ENCODE peak calls at places on chromosomes 12 and 14, in nine cellular contexts. J, X, Y, D, W, M, G, T and O are unnamed samples.

GRCh38 chr14:47626151-47627035 is 49.0 kb downstream of the MDGA2 start:
- DNase-seq in J (no peak), X (no peak), Y (no peak), D (no peak), W (no peak), M (peak), G (no peak), T (peak), O (no peak)

GRCh38 chr12:83102499-83102898 is 415.8 kb downstream of the TMTC2 start:
- DNase-seq in J (no peak), X (no peak), Y (no peak), D (no peak), W (no peak), M (no peak), G (no peak), T (no peak), O (no peak)

GRCh38 chr12:112160611-112161010 is 35.3 kb downstream of the TRAFD1 start:
- DNase-seq in J (no peak), X (no peak), Y (no peak), D (no peak), W (no peak), M (no peak), G (no peak), T (no peak), O (no peak)

GRCh38 chr12:79409562-79409961 is 281.2 kb downstream of the PAWR start:
- DNase-seq in J (no peak), X (peak), Y (no peak), D (no peak), W (no peak), M (no peak), G (peak), T (no peak), O (no peak)

GRCh38 chr14:50529288-50530179 is 2.8 kb downstream of the MAP4K5 start:
- DNase-seq in J (no peak), X (no peak), Y (no peak), D (no peak), W (no peak), M (no peak), G (no peak), T (no peak), O (no peak)

GRCh38 chr14:103008768-103009342 is 48.5 kb downstream of the CDC42BPB start:
- DNase-seq in J (no peak), X (no peak), Y (no peak), D (peak), W (no peak), M (no peak), G (no peak), T (no peak), O (no peak)

GRCh38 chr12:53770281-53770680 is 18.5 kb upstream of the CISTR start:
- DNase-seq in J (peak), X (peak), Y (no peak), D (no peak), W (no peak), M (no peak), G (peak), T (no peak), O (no peak)

GRCh38 chr14:54567634-54568561 is 970 bp downstream of the SAMD4A start:
- DNase-seq in J (peak), X (no peak), Y (peak), D (peak), W (peak), M (peak), G (no peak), T (peak), O (peak)

GRCh38 chr12:24424889-24425600 is 475.6 kb upstream of the SOX5 start:
- DNase-seq in J (no peak), X (no peak), Y (no peak), D (no peak), W (no peak), M (no peak), G (no peak), T (peak), O (no peak)

GRCh38 chr14:51022769-51023168 is 72.1 kb downstream of the TRIM9 start:
- DNase-seq in J (no peak), X (no peak), Y (no peak), D (no peak), W (no peak), M (no peak), G (no peak), T (no peak), O (no peak)

GRCh38 chr14:71620401-71620800 is 311.8 kb upstream of the RGS6 start:
- DNase-seq in J (no peak), X (no peak), Y (no peak), D (no peak), W (no peak), M (no peak), G (peak), T (no peak), O (no peak)

GRCh38 chr12:68001486-68002466 is 12.5 kb downstream of the IFNG-AS1 start:
- DNase-seq in J (no peak), X (peak), Y (no peak), D (no peak), W (no peak), M (no peak), G (no peak), T (peak), O (no peak)

GRCh38 chr12:124454735-124455134 is 112.7 kb downstream of the NCOR2 start:
- DNase-seq in J (no peak), X (no peak), Y (peak), D (no peak), W (no peak), M (no peak), G (no peak), T (no peak), O (no peak)

GRCh38 chr12:117010693-117011451 is 88.3 kb downstream of the TESC start:
- DNase-seq in J (no peak), X (no peak), Y (no peak), D (no peak), W (no peak), M (peak), G (no peak), T (no peak), O (no peak)

GRCh38 chr12:96811083-96811482 is 96.0 kb upstream of the NEDD1 start:
- DNase-seq in J (peak), X (peak), Y (no peak), D (no peak), W (no peak), M (no peak), G (no peak), T (no peak), O (peak)

GRCh38 chr12:124698998-124699305 is 131.5 kb upstream of the NCOR2 start:
- DNase-seq in J (no peak), X (no peak), Y (no peak), D (no peak), W (no peak), M (no peak), G (no peak), T (no peak), O (no peak)

GRCh38 chr12:82596484-82596883 is 90.2 kb upstream of the TMTC2 start:
- DNase-seq in J (no peak), X (no peak), Y (no peak), D (no peak), W (no peak), M (no peak), G (no peak), T (peak), O (no peak)

GRCh38 chr14:90747909-90748308 is 68.3 kb downstream of the TTC7B start:
- DNase-seq in J (no peak), X (no peak), Y (no peak), D (no peak), W (no peak), M (no peak), G (no peak), T (no peak), O (no peak)

GRCh38 chr14:28297559-28297958 is 469.0 kb upstream of the FOXG1 start:
- DNase-seq in J (no peak), X (no peak), Y (no peak), D (no peak), W (no peak), M (no peak), G (no peak), T (no peak), O (no peak)

GRCh38 chr12:47281667-47282171 is 202.0 kb upstream of the AMIGO2 start:
- DNase-seq in J (no peak), X (no peak), Y (no peak), D (no peak), W (no peak), M (no peak), G (no peak), T (no peak), O (no peak)

GRCh38 chr14:94924189-94924588 is 154.3 kb upstream of the GSC start:
- DNase-seq in J (no peak), X (no peak), Y (no peak), D (no peak), W (no peak), M (no peak), G (no peak), T (no peak), O (no peak)

GRCh38 chr14:60272177-60272576 is 23.2 kb downstream of the PPM1A start:
- DNase-seq in J (no peak), X (no peak), Y (no peak), D (no peak), W (no peak), M (no peak), G (no peak), T (no peak), O (no peak)

GRCh38 chr14:103520657-103521437 is 1.8 kb downstream of the CKB start:
- DNase-seq in J (peak), X (no peak), Y (peak), D (peak), W (no peak), M (peak), G (no peak), T (peak), O (peak)

GRCh38 chr14:26389646-26390508 is 208.0 kb downstream of the NOVA1 start:
- DNase-seq in J (no peak), X (no peak), Y (no peak), D (peak), W (no peak), M (no peak), G (no peak), T (no peak), O (no peak)

GRCh38 chr12:123034865-123035264 is 54.4 kb downstream of the ARL6IP4 start:
- DNase-seq in J (peak), X (peak), Y (no peak), D (no peak), W (no peak), M (no peak), G (no peak), T (no peak), O (no peak)

GRCh38 chr12:26872623-26873022 is 39.6 kb upstream of the ITPR2 start:
- DNase-seq in J (no peak), X (no peak), Y (no peak), D (no peak), W (no peak), M (no peak), G (no peak), T (peak), O (no peak)

GRCh38 chr12:8035440-8036010 is 3.0 kb downstream of the FOXJ2 start:
- DNase-seq in J (no peak), X (no peak), Y (no peak), D (no peak), W (no peak), M (no peak), G (no peak), T (no peak), O (no peak)

GRCh38 chr14:31228533-31228932 is 20.9 kb upstream of the HECTD1 start:
- DNase-seq in J (no peak), X (no peak), Y (no peak), D (no peak), W (no peak), M (no peak), G (no peak), T (no peak), O (no peak)

GRCh38 chr12:25734529-25735180 is 181.6 kb upstream of the LMNTD1 start:
- DNase-seq in J (no peak), X (no peak), Y (no peak), D (no peak), W (no peak), M (no peak), G (no peak), T (no peak), O (no peak)

GRCh38 chr12:117506333-117506732 is 144.9 kb upstream of the NOS1 start:
- DNase-seq in J (no peak), X (no peak), Y (no peak), D (no peak), W (no peak), M (no peak), G (no peak), T (no peak), O (no peak)

GRCh38 chr14:76497550-76498484 is 121.9 kb downstream of the ESRRB start:
- DNase-seq in J (no peak), X (no peak), Y (no peak), D (no peak), W (no peak), M (peak), G (no peak), T (no peak), O (peak)

GRCh38 chr12:6316921-6317692 is 6.6 kb downstream of the PLEKHG6 start:
- DNase-seq in J (no peak), X (no peak), Y (no peak), D (no peak), W (no peak), M (no peak), G (no peak), T (no peak), O (no peak)

GRCh38 chr12:19970116-19970515 is 398.2 kb upstream of the PDE3A start:
- DNase-seq in J (no peak), X (peak), Y (no peak), D (no peak), W (no peak), M (no peak), G (peak), T (no peak), O (no peak)

GRCh38 chr12:124577986-124578385 is 10.6 kb upstream of the NCOR2 start:
- DNase-seq in J (peak), X (no peak), Y (no peak), D (no peak), W (no peak), M (peak), G (no peak), T (peak), O (no peak)

GRCh38 chr12:62774794-62775193 is 160.2 kb downstream of the PPM1H start:
- DNase-seq in J (no peak), X (no peak), Y (no peak), D (no peak), W (no peak), M (no peak), G (no peak), T (no peak), O (no peak)